ENCODE peak calls at places on chromosomes 12 and 14, in seven cellular contexts. N is caudate nucleus, P is heart right ventricle, M is Peyer's patch, I is fibroblast of mammary gland, O is PC-3, K is SK-N-DZ. X is an unnamed sample.

GRCh38 chr12:119594772-119595445 is 1.3 kb downstream of the TMEM233 start:
- DNase-seq in N (no peak), P (peak; percentile 24), M (no peak), I (no peak), O (no peak), K (peak; percentile 41), X (peak; percentile 20)

GRCh38 chr12:76383988-76384387 is 35.8 kb upstream of the BBS10 start:
- DNase-seq in N (no peak), P (no peak), M (no peak), I (no peak), O (no peak), K (no peak), X (no peak)

GRCh38 chr14:37591311-37591940 is 3.6 kb downstream of the FOXA1 start:
- DNase-seq in N (no peak), P (no peak), M (peak; percentile 71), I (no peak), O (peak; percentile 53), K (no peak), X (no peak)

GRCh38 chr14:32537166-32537565 is 208.1 kb downstream of the AKAP6 start:
- DNase-seq in N (no peak), P (no peak), M (no peak), I (no peak), O (no peak), K (no peak), X (no peak)

GRCh38 chr14:105537580-105538474 is 11.4 kb downstream of the TMEM121 start:
- DNase-seq in N (no peak), P (peak; percentile 54), M (peak; percentile 72), I (no peak), O (peak; percentile 55), K (no peak), X (peak; percentile 79)

GRCh38 chr14:89256273-89256672 is 160.8 kb downstream of the FOXN3 start:
- DNase-seq in N (no peak), P (no peak), M (no peak), I (no peak), O (no peak), K (no peak), X (no peak)

GRCh38 chr12:116266631-116267349 is 10.7 kb downstream of the MED13L start:
- DNase-seq in N (no peak), P (no peak), M (no peak), I (peak; percentile 49), O (no peak), K (no peak), X (no peak)

GRCh38 chr12:58176296-58176869 is 235.0 kb downstream of the ATP23 start:
- DNase-seq in N (no peak), P (peak; percentile 29), M (peak; percentile 43), I (peak; percentile 40), O (peak; percentile 85), K (peak; percentile 34), X (no peak)

GRCh38 chr14:50062438-50063039 is 53.8 kb downstream of the VCPKMT start:
- DNase-seq in N (no peak), P (no peak), M (no peak), I (peak; percentile 74), O (peak; percentile 92), K (peak; percentile 85), X (no peak)

GRCh38 chr14:71582705-71583104 is 349.5 kb upstream of the RGS6 start:
- DNase-seq in N (no peak), P (no peak), M (no peak), I (peak; percentile 57), O (no peak), K (no peak), X (no peak)

GRCh38 chr12:125089626-125090025 is 24.4 kb downstream of the AACS start:
- DNase-seq in N (no peak), P (no peak), M (no peak), I (no peak), O (no peak), K (no peak), X (no peak)

GRCh38 chr12:105948331-105948730 is 190.4 kb downstream of the NUAK1 start:
- DNase-seq in N (no peak), P (no peak), M (no peak), I (no peak), O (peak; percentile 20), K (no peak), X (no peak)

GRCh38 chr14:23324455-23324846 is 3.2 kb downstream of the PABPN1 start:
- DNase-seq in N (no peak), P (no peak), M (no peak), I (no peak), O (no peak), K (no peak), X (no peak)

GRCh38 chr14:105331575-105332351 is 17.2 kb downstream of the PACS2 start:
- DNase-seq in N (no peak), P (no peak), M (no peak), I (no peak), O (no peak), K (no peak), X (no peak)

GRCh38 chr12:65602579-65603295 is 221.5 kb upstream of the HMGA2 start:
- DNase-seq in N (peak; percentile 56), P (peak; percentile 81), M (peak; percentile 74), I (peak; percentile 97), O (peak; percentile 93), K (no peak), X (peak; percentile 12)

GRCh38 chr12:105409881-105410471 is 79.5 kb downstream of the C12orf75 start:
- DNase-seq in N (no peak), P (peak; percentile 83), M (no peak), I (peak; percentile 20), O (no peak), K (no peak), X (no peak)

GRCh38 chr14:95442016-95442632 is 74.3 kb downstream of the SYNE3 start:
- DNase-seq in N (no peak), P (no peak), M (no peak), I (no peak), O (no peak), K (no peak), X (no peak)

GRCh38 chr12:115648463-115648862 is 629.0 kb downstream of the MED13L start:
- DNase-seq in N (no peak), P (no peak), M (no peak), I (peak; percentile 54), O (peak; percentile 23), K (no peak), X (no peak)

GRCh38 chr12:53508534-53509199 is 1.4 kb upstream of the NPFF start:
- DNase-seq in N (peak; percentile 84), P (peak; percentile 88), M (peak; percentile 91), I (peak; percentile 74), O (peak; percentile 94), K (peak; percentile 81), X (peak; percentile 76)

GRCh38 chr12:111597731-111598636 is 1.1 kb downstream of the ATXN2 start:
- DNase-seq in N (peak; percentile 68), P (peak; percentile 50), M (peak; percentile 76), I (no peak), O (peak; percentile 30), K (peak; percentile 43), X (peak; percentile 64)

GRCh38 chr14:59131926-59132763 is 56.3 kb upstream of the DAAM1 start:
- DNase-seq in N (no peak), P (no peak), M (no peak), I (no peak), O (no peak), K (no peak), X (no peak)

GRCh38 chr12:89414851-89415250 is 62.5 kb upstream of the DUSP6 start:
- DNase-seq in N (no peak), P (no peak), M (no peak), I (peak; percentile 43), O (peak; percentile 24), K (no peak), X (no peak)